ENCODE peak calls at places on chromosomes 3 and 15, in ten cellular contexts. R is vagina, E is breast epithelium, C is HCT116, B is HepG2, L is sigmoid colon, W is transverse colon, X is H1, A is endothelial cell of umbilical vein, Y is K562. T is an unnamed sample.

GRCh38 chr3:111260878-111261277 is 189.3 kb downstream of the NECTIN3 start:
- DNase-seq in Y (no peak), A (no peak), X (no peak), R (no peak), B (no peak), L (no peak), W (no peak), C (no peak), E (no peak), T (no peak)

GRCh38 chr15:95812491-95812890 is 518.0 kb upstream of the NR2F2 start:
- DNase-seq in W (no peak), X (no peak), B (no peak), E (no peak), L (no peak), C (no peak), R (no peak), Y (no peak), A (peak; percentile 84), T (no peak)

GRCh38 chr3:128763967-128764366 is 38.0 kb downstream of the RAB7A start:
- DNase-seq in A (no peak), X (no peak), E (no peak), R (no peak), B (no peak), C (no peak), L (no peak), W (no peak), Y (peak; percentile 48), T (no peak)

GRCh38 chr3:150377601-150378466 is 30.3 kb upstream of the TSC22D2 start:
- DNase-seq in Y (no peak), X (no peak), W (no peak), L (no peak), E (no peak), B (no peak), A (no peak), C (no peak), R (no peak), T (no peak)

GRCh38 chr3:157027861-157028745 is 131.8 kb downstream of the CCNL1 start:
- DNase-seq in R (no peak), E (no peak), W (no peak), L (no peak), Y (no peak), A (peak; percentile 47), X (no peak), B (no peak), C (no peak), T (no peak)

GRCh38 chr3:148131990-148132638 is 565.6 kb upstream of the AGTR1 start:
- DNase-seq in W (no peak), C (no peak), E (no peak), L (no peak), R (no peak), B (no peak), Y (no peak), A (no peak), X (no peak), T (no peak)

GRCh38 chr3:119562307-119562961 is 3.0 kb upstream of the CD80 start:
- DNase-seq in L (no peak), C (no peak), W (no peak), E (no peak), A (no peak), Y (no peak), X (no peak), R (no peak), B (no peak), T (no peak)

GRCh38 chr3:136195258-136196063 is 674 bp downstream of the MSL2 start:
- DNase-seq in W (peak; percentile 67), L (peak; percentile 90), E (peak; percentile 68), C (peak; percentile 22), Y (peak; percentile 62), R (no peak), X (no peak), B (peak; percentile 61), A (peak; percentile 63), T (peak; percentile 72)

GRCh38 chr3:183527421-183527979 is 28.0 kb downstream of the KLHL6 start:
- DNase-seq in L (no peak), W (no peak), C (no peak), Y (no peak), A (no peak), X (no peak), E (no peak), R (no peak), B (no peak), T (no peak)

GRCh38 chr15:66830358-66830757 is 128.3 kb downstream of the SMAD6 start:
- DNase-seq in Y (no peak), W (no peak), L (no peak), A (peak; percentile 48), C (no peak), R (no peak), B (no peak), E (no peak), X (no peak), T (no peak)

GRCh38 chr15:81091889-81092558 is 42.0 kb upstream of the CFAP161 start:
- DNase-seq in W (no peak), X (no peak), B (peak; percentile 13), A (peak; percentile 95), Y (peak; percentile 24), C (peak; percentile 86), L (no peak), E (no peak), R (no peak), T (no peak)

GRCh38 chr15:51137024-51137423 is 42.3 kb upstream of the TNFAIP8L3 start:
- DNase-seq in W (no peak), L (no peak), C (no peak), R (no peak), Y (no peak), A (no peak), X (no peak), B (no peak), E (no peak), T (no peak)

GRCh38 chr3:128555098-128555825 is 62.3 kb upstream of the GATA2 start:
- DNase-seq in W (peak; percentile 16), A (peak; percentile 86), B (no peak), Y (no peak), R (no peak), X (no peak), C (no peak), E (no peak), L (peak; percentile 68), T (no peak)

GRCh38 chr3:101779808-101780366 is 876 bp downstream of the NXPE3 start:
- DNase-seq in A (no peak), X (no peak), W (no peak), C (no peak), B (no peak), L (no peak), Y (no peak), R (no peak), E (no peak), T (no peak)

DNA sequence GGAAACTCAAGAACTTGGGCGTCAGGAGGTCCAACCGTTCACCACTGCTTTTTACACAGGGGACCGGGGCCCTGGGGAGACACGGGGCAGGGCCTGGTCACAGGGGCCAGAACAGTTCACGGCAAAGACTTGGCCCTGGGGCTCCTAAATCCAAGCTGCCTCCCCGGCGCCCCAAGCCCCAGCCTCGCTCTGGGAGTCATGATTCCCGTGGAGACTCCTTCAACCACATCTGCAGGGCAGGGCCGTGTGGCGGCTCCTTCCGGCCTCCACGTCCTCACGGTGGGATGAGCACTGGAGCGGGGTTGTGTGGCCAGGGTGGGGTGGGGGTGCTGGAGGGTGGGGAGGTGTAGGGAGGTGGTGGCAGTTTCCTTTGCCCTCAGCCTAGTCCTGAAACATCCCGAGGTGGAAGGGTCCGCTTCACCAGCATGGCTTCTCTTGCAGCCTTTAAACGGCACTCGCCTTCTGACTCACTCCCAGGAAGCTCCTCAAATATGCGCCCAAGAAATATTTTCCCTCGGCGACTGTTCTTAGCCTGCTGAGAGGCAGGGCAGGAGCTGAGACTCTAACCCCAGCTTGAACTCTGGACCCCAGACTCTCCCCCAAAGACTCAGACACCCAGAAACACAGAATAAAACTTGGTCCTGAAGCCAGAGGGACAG is 1.8 kb downstream of the MUC4 start:
- DNase-seq in Y (no peak), E (no peak), X (no peak), A (no peak), L (peak; percentile 52), C (no peak), R (no peak), W (no peak), B (no peak), T (no peak)
- H3K27ac ChIP-seq in Y (no peak overlapping the region), E (no peak overlapping the region), X (no peak overlapping the region), A (no peak overlapping the region), L (no peak overlapping the region), C (no peak overlapping the region), R (no peak overlapping the region), W (peak overlapping the region; percentile 90), B (no peak overlapping the region), T (no peak overlapping the region)

GRCh38 chr3:39383190-39383912 is at the start of gene SLC25A38:
- DNase-seq in W (peak; percentile 85), X (peak; percentile 56), E (peak; percentile 54), C (peak; percentile 83), R (no peak), A (peak; percentile 86), L (peak; percentile 91), B (peak; percentile 82), Y (peak; percentile 82), T (peak; percentile 80)
- TF ChIP-seq POLR2A in W (peak; percentile 58), X (peak; percentile 44), E (no peak), C (peak; percentile 30), R (no peak), A (peak; percentile 71), L (peak; percentile 11), B (peak; percentile 69), Y (peak; percentile 78), T (no peak)

GRCh38 chr3:5187152-5187919 is at the start of gene EDEM1:
- DNase-seq in B (peak; percentile 88), R (no peak), Y (peak; percentile 99), W (peak; percentile 97), L (peak; percentile 97), C (peak; percentile 86), X (peak; percentile 66), A (peak; percentile 98), E (peak; percentile 93), T (peak; percentile 96)
- TF ChIP-seq POLR2AphosphoS5 in B (peak; percentile 79), R (peak; percentile 34), Y (peak; percentile 85), W (peak; percentile 85), L (peak; percentile 88), C (peak; percentile 70), X (peak; percentile 8), A (peak; percentile 58), E (peak; percentile 30), T (peak; percentile 66)

GRCh38 chr3:52897130-52898109 is at the start of gene STIMATE:
- DNase-seq in Y (peak; percentile 95), C (peak; percentile 41), L (peak; percentile 92), A (peak; percentile 84), B (peak; percentile 61), X (peak; percentile 60), E (peak; percentile 72), R (no peak), W (peak; percentile 91), T (peak; percentile 92)

GRCh38 chr3:52896613-52897012 is 735 bp downstream of the STIMATE start:
- DNase-seq in B (no peak), X (peak; percentile 10), R (no peak), Y (no peak), W (no peak), E (no peak), C (no peak), A (no peak), L (no peak), T (no peak)

GRCh38 chr3:52893723-52894122 is 3.6 kb downstream of the STIMATE start:
- DNase-seq in Y (no peak), A (no peak), R (peak; percentile 87), C (no peak), W (no peak), X (no peak), B (peak; percentile 82), E (no peak), L (no peak), T (peak; percentile 71)

GRCh38 chr3:52894756-52895155 is 2.6 kb downstream of the STIMATE start:
- DNase-seq in R (peak; percentile 74), B (no peak), A (no peak), Y (no peak), L (no peak), C (no peak), E (no peak), X (no peak), W (no peak), T (no peak)

GRCh38 chr3:52895416-52895815 is 1.9 kb downstream of the STIMATE start:
- DNase-seq in R (no peak), W (no peak), A (no peak), L (no peak), E (no peak), Y (no peak), B (no peak), X (no peak), C (no peak), T (no peak)
- H3K27ac ChIP-seq in R (peak overlapping the region; percentile 87), W (no peak overlapping the region), A (no peak overlapping the region), L (no peak overlapping the region), E (peak overlapping the region; percentile 61), Y (no peak overlapping the region), B (no peak overlapping the region), X (no peak overlapping the region), C (no peak overlapping the region), T (peak overlapping the region; percentile 88)

T was measured in stomach.